ENCODE peak calls at places on chromosomes 11 and 22, in six cellular contexts. W is A549, D is pancreas, Q is fibroblast of the aortic adventitia, R is psoas muscle, Z is natural killer cell. V is an unnamed sample.

GRCh38 chr11:15901046-15901445 is 455.3 kb downstream of the SOX6 start:
- DNase-seq in W (no peak), D (peak), Q (no peak), R (no peak), Z (no peak), V (no peak)

GRCh38 chr11:65563606-65564005 is 5.4 kb upstream of the LTBP3 start:
- DNase-seq in W (no peak), D (no peak), Q (no peak), R (no peak), Z (no peak), V (no peak)

GRCh38 chr22:26065847-26066246 is 103.4 kb upstream of the SEZ6L start:
- DNase-seq in W (no peak), D (no peak), Q (no peak), R (no peak), Z (no peak), V (no peak)

GRCh38 chr11:27839226-27839913 is 139.1 kb upstream of the BDNF start:
- DNase-seq in W (no peak), D (no peak), Q (peak), R (no peak), Z (no peak), V (no peak)

GRCh38 chr22:31583861-31584485 is 78.0 kb downstream of the PISD start:
- DNase-seq in W (no peak), D (no peak), Q (peak), R (no peak), Z (no peak), V (no peak)

GRCh38 chr11:134040386-134041297 is 28.2 kb upstream of the JAM3 start:
- DNase-seq in W (no peak), D (no peak), Q (no peak), R (no peak), Z (no peak), V (no peak)

GRCh38 chr22:31726692-31727091 is 23.2 kb downstream of the PRR14L start:
- DNase-seq in W (no peak), D (no peak), Q (no peak), R (no peak), Z (no peak), V (no peak)

GRCh38 chr11:28525636-28526405 is 417.6 kb downstream of the METTL15 start:
- DNase-seq in W (no peak), D (peak), Q (no peak), R (no peak), Z (no peak), V (no peak)

GRCh38 chr11:1165256-1166041 is 7.7 kb downstream of the MUC5AC start:
- DNase-seq in W (no peak), D (no peak), Q (no peak), R (peak), Z (no peak), V (no peak)

GRCh38 chr11:64124147-64124546 is 41.8 kb downstream of the MACROD1 start:
- DNase-seq in W (no peak), D (no peak), Q (no peak), R (no peak), Z (no peak), V (no peak)

GRCh38 chr11:74696932-74697687 is 34.1 kb downstream of the CHRDL2 start:
- DNase-seq in W (peak), D (peak), Q (peak), R (peak), Z (no peak), V (no peak)

GRCh38 chr11:121451178-121451981 is 734 bp upstream of the SORL1 start:
- DNase-seq in W (no peak), D (no peak), Q (no peak), R (no peak), Z (no peak), V (no peak)

GRCh38 chr11:116416852-116417251 is 355.9 kb downstream of the BUD13 start:
- DNase-seq in W (no peak), D (no peak), Q (no peak), R (no peak), Z (no peak), V (no peak)

GRCh38 chr11:120601566-120601965 is 90.0 kb downstream of the GRIK4 start:
- DNase-seq in W (no peak), D (no peak), Q (no peak), R (no peak), Z (no peak), V (no peak)

GRCh38 chr22:21816787-21817496 is 50.5 kb downstream of the MAPK1 start:
- DNase-seq in W (peak), D (no peak), Q (peak), R (no peak), Z (peak), V (peak)

GRCh38 chr22:32916025-32916424 is 114.5 kb downstream of the TIMP3 start:
- DNase-seq in W (no peak), D (no peak), Q (no peak), R (no peak), Z (no peak), V (no peak)

GRCh38 chr11:21963013-21963412 is 229.9 kb upstream of the ANO5 start:
- DNase-seq in W (no peak), D (no peak), Q (no peak), R (no peak), Z (no peak), V (no peak)

GRCh38 chr11:109037856-109038780 is 373.2 kb downstream of the DDX10 start:
- DNase-seq in W (no peak), D (no peak), Q (peak), R (no peak), Z (no peak), V (no peak)

GRCh38 chr11:67288198-67288451 is 978 bp upstream of the ANKRD13D start:
- DNase-seq in W (no peak), D (no peak), Q (no peak), R (no peak), Z (no peak), V (no peak)

GRCh38 chr11:67287355-67288197 is 1.5 kb upstream of the ANKRD13D start:
- DNase-seq in W (no peak), D (peak), Q (no peak), R (peak), Z (no peak), V (no peak)

GRCh38 chr11:67285541-67286498 is 3.3 kb upstream of the ANKRD13D start:
- DNase-seq in W (no peak), D (peak), Q (no peak), R (peak), Z (peak), V (no peak)

GRCh38 chr11:67284811-67285540 is 4.1 kb upstream of the ANKRD13D start:
- DNase-seq in W (no peak), D (peak), Q (no peak), R (peak), Z (no peak), V (no peak)

DNA sequence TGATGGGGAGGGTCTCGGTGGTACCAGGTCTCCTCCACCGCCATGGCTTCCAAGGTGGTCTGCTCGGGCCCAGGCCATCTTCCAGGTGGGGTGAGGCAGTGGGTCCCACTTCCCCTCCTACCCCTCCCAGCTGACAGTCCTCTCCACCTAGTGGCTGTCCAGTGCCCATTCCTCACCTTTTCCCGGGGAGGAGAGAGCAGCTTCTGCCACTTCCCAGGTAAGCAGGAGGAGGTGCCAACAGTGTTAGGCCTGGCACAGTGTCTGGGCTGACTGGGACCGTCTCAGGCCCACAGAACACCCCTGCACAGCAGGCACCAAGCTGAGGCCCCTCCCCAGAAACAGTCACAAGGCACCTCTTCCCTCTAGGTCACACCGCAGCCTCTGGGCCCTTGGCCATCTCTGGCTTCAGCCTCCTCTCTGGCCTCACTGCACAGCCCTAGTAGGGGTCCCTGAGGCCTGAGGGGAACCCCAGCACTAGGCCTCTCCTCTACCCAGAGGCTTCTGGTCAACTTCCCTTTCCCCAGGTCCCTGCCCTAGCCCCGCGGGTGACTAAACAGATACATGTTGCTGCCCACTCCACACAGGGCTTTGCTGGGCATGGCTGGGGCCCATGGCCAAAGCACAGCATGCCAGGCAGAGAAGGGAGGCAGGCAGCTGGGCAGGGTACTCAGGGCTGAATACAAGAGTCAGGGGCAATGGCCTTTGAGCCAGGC is 2.3 kb upstream of the ANKRD13D start:
- DNase-seq in W (no peak), D (peak), Q (no peak), R (peak), Z (no peak), V (no peak)
- TF ChIP-seq CTCF in W (no peak), D (no peak), Q (no peak), R (no peak), Z (no peak), V (no peak)

DNA sequence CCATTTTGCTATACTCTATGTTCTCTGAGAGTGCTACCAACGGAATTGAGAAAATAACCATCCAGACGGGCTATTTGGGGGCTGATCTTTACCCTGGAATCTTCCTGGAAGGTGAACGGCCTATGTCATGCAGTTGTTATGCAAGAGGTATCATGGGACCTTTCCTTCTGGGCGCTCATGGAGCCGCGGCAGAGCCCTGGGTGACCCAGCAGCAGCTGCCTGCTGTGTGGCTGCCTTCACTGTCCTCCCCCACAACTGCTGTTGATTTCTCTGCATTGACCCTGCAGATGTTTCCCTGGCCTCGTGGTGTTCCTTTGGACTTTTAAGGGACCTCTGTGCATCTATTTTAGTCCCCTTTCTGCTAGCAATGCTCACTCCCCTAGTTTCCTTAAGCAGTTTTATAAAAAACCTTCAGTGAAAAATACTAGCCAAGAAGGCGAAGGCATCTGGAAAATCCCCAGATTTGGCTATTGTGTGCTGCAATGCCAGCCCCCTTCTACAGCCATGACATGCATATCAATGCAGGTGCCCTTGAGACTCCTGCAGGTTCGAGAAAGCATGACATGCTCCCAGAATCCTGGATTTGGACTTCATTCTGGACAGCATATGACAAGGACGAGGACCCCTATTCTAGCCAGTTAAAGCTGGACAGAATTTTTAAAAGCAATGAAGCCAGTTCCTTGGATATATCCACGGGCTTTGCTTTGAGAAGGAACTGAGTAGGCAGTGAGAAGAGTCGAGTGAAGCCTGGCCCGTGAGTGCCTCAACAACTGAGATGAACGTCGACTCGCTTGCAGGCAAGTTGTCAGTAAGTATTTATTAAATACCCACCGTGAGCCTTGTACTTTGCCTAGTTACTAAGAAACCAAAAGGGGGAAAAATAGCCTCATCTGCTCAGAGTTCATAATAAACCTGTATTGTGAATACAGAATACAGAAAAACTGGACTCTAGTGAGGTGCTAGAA is at the start of gene SLC25A18:
- DNase-seq in W (no peak), D (no peak), Q (no peak), R (peak), Z (no peak), V (no peak)
- TF ChIP-seq CTCF in W (no peak), D (no peak), Q (no peak), R (peak), Z (no peak), V (no peak)

DNA sequence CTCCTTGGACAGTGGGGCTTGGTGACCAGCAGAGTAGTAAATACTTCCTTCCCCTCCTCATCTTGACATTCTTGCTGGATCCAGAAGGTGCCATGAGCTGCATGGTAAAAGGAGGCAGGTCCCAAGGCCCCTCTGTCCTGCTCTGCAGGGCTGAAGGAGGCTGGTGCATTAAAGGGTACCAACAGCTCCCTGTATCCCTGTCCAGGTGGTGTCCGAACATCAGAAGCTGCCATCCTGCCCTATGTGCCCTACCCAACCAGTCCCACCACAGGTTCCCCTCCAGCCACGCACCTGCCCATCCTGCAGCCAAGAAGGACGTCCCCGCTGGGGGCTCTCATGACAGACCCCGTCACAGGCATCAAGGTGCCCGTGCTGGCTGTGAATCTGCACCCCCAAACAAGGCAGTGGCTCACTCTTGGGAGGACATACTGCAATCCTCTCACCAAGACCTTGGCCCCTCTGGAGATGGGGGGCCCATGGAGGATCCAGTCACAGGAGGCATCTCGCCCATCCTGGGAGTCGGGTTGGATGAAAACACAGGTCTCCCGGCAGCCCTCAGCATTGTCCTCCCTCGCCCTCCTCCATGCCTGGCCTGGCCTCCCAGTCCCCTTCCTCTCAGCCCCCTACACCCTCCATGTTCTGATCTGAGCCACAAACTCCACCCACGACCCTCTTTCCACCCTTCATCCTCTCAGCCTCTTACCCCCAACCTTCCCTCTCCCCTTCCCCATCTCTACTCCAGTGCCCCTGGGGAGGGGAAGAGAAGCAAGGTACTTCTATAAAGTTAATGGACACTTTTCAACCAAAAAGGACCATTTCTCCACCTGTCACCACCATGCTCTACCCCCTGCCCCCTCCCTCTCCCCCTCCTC is 55.1 kb downstream of the BTG4 start:
- DNase-seq in W (no peak), D (no peak), Q (no peak), R (no peak), Z (no peak), V (no peak)
- TF ChIP-seq CTCF in W (no peak), D (no peak), Q (no peak), R (no peak), Z (no peak), V (no peak)

DNA sequence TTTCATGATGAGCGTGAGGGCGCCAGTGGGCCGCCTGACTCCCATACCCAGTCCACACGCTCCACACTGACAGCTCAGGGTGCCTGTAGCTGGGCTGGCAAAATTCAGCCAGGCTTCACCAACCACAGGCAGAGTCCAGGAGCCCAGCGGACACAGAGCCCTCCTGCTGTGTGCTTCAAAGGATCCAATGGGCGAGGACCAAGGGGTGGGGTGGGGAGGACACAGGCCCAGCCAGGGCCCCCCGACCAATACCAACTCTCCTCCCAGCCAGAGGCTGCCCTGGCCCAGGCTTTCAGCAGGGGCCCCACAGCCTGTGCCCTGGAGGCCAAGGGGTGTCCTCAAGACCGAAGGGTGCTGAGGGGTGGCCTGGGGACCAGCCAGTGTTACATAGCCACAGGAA is 336.1 kb downstream of the CTTN start:
- DNase-seq in W (no peak), D (no peak), Q (no peak), R (no peak), Z (no peak), V (no peak)
- TF ChIP-seq CTCF in W (no peak), D (no peak), Q (no peak), R (no peak), Z (no peak), V (no peak)

GRCh38 chr22:35454416-35455054 is 54.6 kb downstream of the MCM5 start:
- DNase-seq in W (no peak), D (no peak), Q (no peak), R (no peak), Z (no peak), V (no peak)
- TF ChIP-seq CTCF in W (no peak), D (no peak), Q (no peak), R (peak), Z (no peak), V (no peak)

DNA sequence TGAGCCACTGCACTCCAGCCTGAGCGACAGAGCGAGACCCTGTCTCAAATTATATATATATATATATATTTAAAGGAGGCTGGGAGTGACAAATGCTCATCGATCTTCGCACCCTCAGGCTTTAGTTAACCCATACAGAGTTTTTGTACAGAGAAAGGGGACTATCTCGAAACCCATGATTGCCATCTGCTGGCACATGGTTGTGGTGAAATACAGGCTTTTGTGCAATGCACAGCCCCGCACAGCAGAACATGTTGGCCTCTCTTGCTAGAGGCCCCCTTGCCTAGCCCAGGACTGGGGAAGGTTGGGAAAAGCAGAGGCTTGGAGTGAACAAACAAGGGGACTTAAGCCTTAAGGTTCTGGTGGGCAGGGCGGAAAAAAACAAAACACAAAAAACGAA is 3.6 kb downstream of the MYBPC3 start:
- DNase-seq in W (peak), D (no peak), Q (peak), R (no peak), Z (no peak), V (no peak)
- TF ChIP-seq CTCF in W (peak), D (no peak), Q (peak), R (no peak), Z (no peak), V (no peak)

GRCh38 chr11:47259178-47259977 is 1.6 kb downstream of the NR1H3 start:
- DNase-seq in W (peak), D (no peak), Q (peak), R (no peak), Z (no peak), V (no peak)
- TF ChIP-seq CTCF in W (peak), D (peak), Q (peak), R (peak), Z (peak), V (no peak)

GRCh38 chr22:48576333-48577013 is 1251.2 kb downstream of the BRD1 start:
- DNase-seq in W (peak), D (no peak), Q (no peak), R (no peak), Z (no peak), V (no peak)
- TF ChIP-seq CTCF in W (peak), D (no peak), Q (no peak), R (peak), Z (no peak), V (no peak)

V was measured in activated B cell treated with CpG ODN at 0.5 μM for 24 hours.